ENCODE peak calls at places on chromosomes 5 and 9, in four cellular contexts. L, G, O and E are unnamed samples.

GRCh38 chr9:92029553-92029952 is 79.5 kb upstream of the ROR2 start:
- DNase-seq in O (no peak), L (no peak), G (no peak), E (no peak)

GRCh38 chr9:129633848-129634247 is 7.9 kb downstream of the NTMT1 start:
- DNase-seq in G (no peak), O (no peak), L (no peak), E (no peak)

GRCh38 chr5:77168884-77169254 is 41.6 kb upstream of the PDE8B start:
- DNase-seq in G (peak; percentile 43), L (peak; percentile 20), O (no peak), E (peak; percentile 23)

GRCh38 chr5:121853853-121854252 is 2.2 kb downstream of the FTMT start:
- DNase-seq in O (no peak), L (no peak), G (no peak), E (no peak)

GRCh38 chr5:160105686-160106085 is 13.6 kb downstream of the PWWP2A start:
- DNase-seq in G (no peak), O (no peak), L (no peak), E (peak; percentile 32)

GRCh38 chr5:80033513-80033912 is 1.6 kb upstream of the THBS4 start:
- DNase-seq in O (no peak), L (no peak), G (no peak), E (peak; percentile 28)

GRCh38 chr5:143554194-143554717 is 150.8 kb upstream of the NR3C1 start:
- DNase-seq in L (peak; percentile 95), G (no peak), O (peak; percentile 94), E (peak; percentile 97)

GRCh38 chr9:15403155-15403554 is 19.5 kb upstream of the SNAPC3 start:
- DNase-seq in L (no peak), G (no peak), O (no peak), E (peak; percentile 39)

GRCh38 chr9:137764171-137764671 is 113.4 kb upstream of the CACNA1B start:
- DNase-seq in L (no peak), G (no peak), O (no peak), E (no peak)

GRCh38 chr5:170648546-170648945 is 135.0 kb upstream of the GABRP start:
- DNase-seq in O (peak; percentile 8), L (peak; percentile 70), G (no peak), E (peak; percentile 37)

GRCh38 chr5:438481-438981 is 4.4 kb upstream of the EXOC3 start:
- DNase-seq in L (no peak), G (no peak), O (no peak), E (no peak)

GRCh38 chr5:132677191-132677590 is 3.4 kb downstream of the IL4 start:
- DNase-seq in G (peak; percentile 92), L (peak; percentile 90), O (peak; percentile 82), E (peak; percentile 85)

GRCh38 chr9:133979124-133979920 is 12.8 kb downstream of the VAV2 start:
- DNase-seq in O (peak; percentile 45), G (peak; percentile 40), L (no peak), E (no peak)

GRCh38 chr9:72978724-72979123 is 25.9 kb upstream of the ALDH1A1 start:
- DNase-seq in G (no peak), O (peak; percentile 26), L (no peak), E (peak; percentile 83)

GRCh38 chr5:180815241-180816031 is 12.8 kb upstream of the MGAT1 start:
- DNase-seq in O (no peak), L (no peak), G (no peak), E (no peak)

GRCh38 chr5:120464627-120465280 is 654 bp downstream of the PRR16 start:
- DNase-seq in O (peak; percentile 83), L (peak; percentile 47), G (peak; percentile 33), E (peak; percentile 34)

GRCh38 chr5:113269023-113269997 is 165.5 kb downstream of the TSSK1B start:
- DNase-seq in G (no peak), O (no peak), L (no peak), E (no peak)

GRCh38 chr9:1929722-1930621 is 85.2 kb upstream of the SMARCA2 start:
- DNase-seq in O (no peak), G (no peak), L (no peak), E (no peak)

GRCh38 chr9:81596671-81597426 is 92.5 kb downstream of the TLE1 start:
- DNase-seq in G (no peak), L (no peak), O (no peak), E (no peak)

GRCh38 chr5:33231935-33232334 is 208.8 kb upstream of the TARS1 start:
- DNase-seq in G (no peak), L (no peak), O (peak; percentile 46), E (no peak)

GRCh38 chr9:14031015-14031414 is 282.9 kb downstream of the NFIB start:
- DNase-seq in O (peak; percentile 93), L (peak; percentile 76), G (no peak), E (peak; percentile 50)

GRCh38 chr5:78669331-78669730 is 20.8 kb upstream of the LHFPL2 start:
- DNase-seq in L (no peak), O (no peak), G (no peak), E (no peak)

GRCh38 chr9:107929439-107929838 is 439.9 kb upstream of the KLF4 start:
- DNase-seq in G (peak; percentile 70), L (peak; percentile 16), O (peak; percentile 73), E (peak; percentile 72)

GRCh38 chr9:72925126-72925810 is 27.6 kb downstream of the ALDH1A1 start:
- DNase-seq in G (no peak), O (peak; percentile 65), L (no peak), E (peak; percentile 70)

GRCh38 chr9:79569814-79570448 is 1.8 kb upstream of the TLE4 start:
- DNase-seq in O (no peak), G (no peak), L (no peak), E (no peak)

GRCh38 chr5:177303121-177303924 is at the start of the genes PRELID1 and RAB24:
- DNase-seq in G (peak; percentile 92), O (peak; percentile 79), L (peak; percentile 76), E (peak; percentile 91)
- TF ChIP-seq CTCF in G (peak; percentile 23), O (peak; percentile 5), L (peak; percentile 42), E (peak; percentile 24)

GRCh38 chr5:87770601-87771121 is 357.9 kb upstream of the CCNH start:
- DNase-seq in O (no peak), L (no peak), G (no peak), E (no peak)
- H3K4me3 ChIP-seq in O (no peak overlapping the region), L (no peak overlapping the region), G (no peak overlapping the region), E (no peak overlapping the region)

DNA sequence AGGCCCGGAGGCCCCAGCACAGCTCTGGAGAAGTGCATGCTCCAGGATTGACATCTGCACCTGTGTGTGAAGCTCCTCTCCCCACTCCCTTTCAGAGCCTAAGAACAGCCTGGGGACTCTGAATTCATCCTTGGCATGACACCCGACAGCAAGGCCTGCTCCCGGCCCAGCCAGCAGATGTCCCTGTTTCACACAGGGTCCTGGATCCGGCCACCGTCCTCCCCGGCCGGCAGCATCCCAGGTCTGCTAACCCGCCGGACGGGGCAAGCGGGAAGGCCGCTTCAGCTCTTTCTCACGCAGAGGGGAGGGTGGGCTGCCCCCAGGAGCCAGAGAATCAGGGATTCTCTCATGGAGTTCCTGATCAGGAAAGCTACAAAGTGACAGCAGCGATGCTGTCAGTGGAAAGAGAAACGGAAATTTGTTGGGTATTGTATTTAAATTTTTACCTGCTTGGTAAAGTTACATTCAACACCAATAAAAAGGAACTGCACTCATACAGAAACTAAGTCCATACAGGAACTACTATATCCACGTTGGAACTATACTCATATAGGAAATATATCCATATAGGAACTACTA is 325.3 kb upstream of the IRX4 start:
- DNase-seq in L (no peak), O (no peak), G (peak; percentile 49), E (no peak)
- TF ChIP-seq CTCF in L (no peak), O (peak; percentile 9), G (peak; percentile 18), E (no peak)

GRCh38 chr9:86406366-86406765 is 52.2 kb upstream of the TUT7 start:
- DNase-seq in G (no peak), L (peak; percentile 29), O (peak; percentile 85), E (peak; percentile 94)

GRCh38 chr9:86408121-86408520 is 53.9 kb upstream of the TUT7 start:
- DNase-seq in G (no peak), L (no peak), O (peak; percentile 52), E (peak; percentile 81)

GRCh38 chr9:86407022-86407421 is 52.8 kb upstream of the TUT7 start:
- DNase-seq in O (peak; percentile 61), G (peak; percentile 36), L (peak; percentile 49), E (peak; percentile 92)

GRCh38 chr9:86405086-86405491 is 50.9 kb upstream of the TUT7 start:
- DNase-seq in O (peak; percentile 49), G (no peak), L (no peak), E (no peak)

DNA sequence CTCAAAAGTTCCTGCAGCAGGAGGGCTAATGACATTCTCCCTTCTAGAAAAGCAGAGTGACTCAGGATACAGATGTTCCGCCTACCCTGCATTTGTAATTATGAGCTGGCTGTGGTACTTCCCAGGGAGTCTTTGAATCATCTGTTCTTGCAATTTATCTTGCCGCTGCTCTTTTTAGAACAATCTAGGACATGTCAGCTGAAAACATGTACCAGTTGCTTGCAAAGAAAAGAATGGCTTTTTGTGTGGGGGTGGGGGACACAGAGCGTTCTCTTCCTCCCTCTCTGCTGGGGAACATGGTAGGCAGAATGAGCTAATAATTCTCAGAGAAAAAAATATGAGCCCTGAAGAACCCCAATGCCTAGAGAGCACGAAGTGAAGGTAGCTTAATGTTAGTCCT is 51.7 kb upstream of the TUT7 start:
- DNase-seq in O (peak; percentile 93), L (peak; percentile 88), G (no peak), E (peak; percentile 96)
- H3K4me3 ChIP-seq in O (peak overlapping the region; percentile 32), L (no peak overlapping the region), G (no peak overlapping the region), E (peak overlapping the region; percentile 30)

GRCh38 chr5:149345147-149345891 is at the start of gene GRPEL2:
- DNase-seq in G (peak; percentile 97), L (peak; percentile 96), O (peak; percentile 98), E (peak; percentile 98)
- TF ChIP-seq CTCF in G (no peak), L (no peak), O (no peak), E (no peak)

GRCh38 chr9:112032733-112033132 is 136.1 kb downstream of the UGCG start:
- DNase-seq in G (no peak), L (no peak), O (peak; percentile 57), E (no peak)
- H3K4me3 ChIP-seq in G (no peak overlapping the region), L (no peak overlapping the region), O (no peak overlapping the region), E (no peak overlapping the region)

GRCh38 chr5:168608821-168609220 is 29.7 kb upstream of the PANK3 start:
- DNase-seq in O (no peak), G (no peak), L (no peak), E (no peak)
- TF ChIP-seq CTCF in O (no peak), G (no peak), L (peak; percentile 19), E (no peak)

GRCh38 chr9:121272401-121272948 is 4.5 kb downstream of the GSN start:
- DNase-seq in O (no peak), L (no peak), G (no peak), E (no peak)
- H3K4me3 ChIP-seq in O (peak overlapping the region; percentile 4), L (no peak overlapping the region), G (no peak overlapping the region), E (no peak overlapping the region)